ENCODE peak calls at places on chromosomes 16 and 17, in four cellular contexts. One of them, this sample, is unnamed.
A peak's percentile ranks its signal among the peaks of the same experiment; 100 is the strongest.

GRCh38 chr17:55304171-55304859 is 39.6 kb downstream of the HLF start:
- DNase-seq in NCI-H1436: no peak
- DNase-seq in ascending aorta: no peak
- DNase-seq in sciatic nerve: no peak
- DNase-seq in this sample: no peak

GRCh38 chr17:82832881-82833475 is 6.8 kb downstream of the ZNF750 start:
- DNase-seq in ascending aorta: no peak
- DNase-seq in sciatic nerve: no peak
- DNase-seq in NCI-H1436: no peak
- DNase-seq in this sample: no peak

GRCh38 chr17:48751172-48751571 is 22.6 kb upstream of the HOXB13 start:
- DNase-seq in sciatic nerve: no peak
- DNase-seq in NCI-H1436: no peak
- DNase-seq in ascending aorta: no peak
- DNase-seq in this sample: no peak

GRCh38 chr17:3773511-3773910 is 27.5 kb downstream of the ITGAE start:
- DNase-seq in ascending aorta: no peak
- DNase-seq in NCI-H1436: no peak
- DNase-seq in sciatic nerve: no peak
- DNase-seq in this sample: no peak

GRCh38 chr17:1035546-1036170 is 38.7 kb downstream of the TIMM22 start:
- DNase-seq in sciatic nerve: no peak
- DNase-seq in NCI-H1436: no peak
- DNase-seq in ascending aorta: no peak
- DNase-seq in this sample: no peak

GRCh38 chr17:73335591-73336503 is 24.0 kb upstream of the CDC42EP4 start:
- DNase-seq in NCI-H1436: no peak
- DNase-seq in ascending aorta: no peak
- DNase-seq in sciatic nerve: peak; percentile 53
- DNase-seq in this sample: no peak

GRCh38 chr16:19130852-19131808 is 17.4 kb downstream of the ITPRIPL2 start:
- DNase-seq in NCI-H1436: no peak
- DNase-seq in sciatic nerve: no peak
- DNase-seq in ascending aorta: no peak
- DNase-seq in this sample: no peak

GRCh38 chr17:57256708-57257112 is 387 bp downstream of the MSI2 start:
- DNase-seq in NCI-H1436: peak; percentile 40
- DNase-seq in sciatic nerve: no peak
- DNase-seq in ascending aorta: no peak
- DNase-seq in this sample: no peak

GRCh38 chr17:39576187-39576586 is 31.5 kb downstream of the NEUROD2 start:
- DNase-seq in NCI-H1436: peak; percentile 76
- DNase-seq in ascending aorta: no peak
- DNase-seq in sciatic nerve: no peak
- DNase-seq in this sample: no peak

GRCh38 chr17:31497431-31497830 is 106.0 kb downstream of the RAB11FIP4 start:
- DNase-seq in ascending aorta: no peak
- DNase-seq in sciatic nerve: no peak
- DNase-seq in NCI-H1436: no peak
- DNase-seq in this sample: no peak

GRCh38 chr17:82947051-82947991 is 107.5 kb upstream of the ZNF750 start:
- DNase-seq in NCI-H1436: no peak
- DNase-seq in ascending aorta: no peak
- DNase-seq in sciatic nerve: peak; percentile 55
- DNase-seq in this sample: no peak

GRCh38 chr17:74746922-74747321 is 1.5 kb upstream of the NHERF1 start:
- DNase-seq in ascending aorta: no peak
- DNase-seq in NCI-H1436: no peak
- DNase-seq in sciatic nerve: no peak
- DNase-seq in this sample: no peak

GRCh38 chr16:4923853-4924252 is 13.1 kb downstream of the PPL start:
- DNase-seq in sciatic nerve: no peak
- DNase-seq in ascending aorta: no peak
- DNase-seq in NCI-H1436: no peak
- DNase-seq in this sample: no peak

GRCh38 chr16:1486551-1487390 is 2.0 kb downstream of the PTX4 start:
- DNase-seq in ascending aorta: no peak
- DNase-seq in NCI-H1436: no peak
- DNase-seq in sciatic nerve: no peak
- DNase-seq in this sample: no peak

GRCh38 chr17:6269474-6269873 is 165.4 kb downstream of the AIPL1 start:
- DNase-seq in sciatic nerve: no peak
- DNase-seq in NCI-H1436: no peak
- DNase-seq in ascending aorta: no peak
- DNase-seq in this sample: no peak

GRCh38 chr17:74532115-74532514 is 840 bp upstream of the CD300LB start:
- DNase-seq in ascending aorta: no peak
- DNase-seq in sciatic nerve: peak; percentile 65
- DNase-seq in NCI-H1436: no peak
- DNase-seq in this sample: no peak

GRCh38 chr16:90008708-90009145 is 10.5 kb downstream of the DBNDD1 start:
- DNase-seq in sciatic nerve: no peak
- DNase-seq in ascending aorta: no peak
- DNase-seq in NCI-H1436: no peak
- DNase-seq in this sample: no peak

GRCh38 chr16:4407543-4408322 is 8.7 kb downstream of the CORO7 start:
- DNase-seq in ascending aorta: no peak
- DNase-seq in NCI-H1436: no peak
- DNase-seq in sciatic nerve: no peak
- DNase-seq in this sample: no peak

GRCh38 chr16:11597737-11598136 is 11.0 kb upstream of the LITAF start:
- DNase-seq in sciatic nerve: no peak
- DNase-seq in ascending aorta: no peak
- DNase-seq in NCI-H1436: no peak
- DNase-seq in this sample: no peak

GRCh38 chr17:78197147-78197830 is 10.1 kb downstream of the AFMID start:
- DNase-seq in NCI-H1436: no peak
- DNase-seq in sciatic nerve: no peak
- DNase-seq in ascending aorta: no peak
- DNase-seq in this sample: no peak

GRCh38 chr16:64356267-64356666 is 765.6 kb downstream of the CDH11 start:
- DNase-seq in ascending aorta: no peak
- DNase-seq in NCI-H1436: no peak
- DNase-seq in sciatic nerve: no peak
- DNase-seq in this sample: no peak

GRCh38 chr17:75853410-75853809 is 1.7 kb downstream of the WBP2 start:
- DNase-seq in sciatic nerve: no peak
- DNase-seq in ascending aorta: no peak
- DNase-seq in NCI-H1436: no peak
- DNase-seq in this sample: no peak

GRCh38 chr17:11803226-11803625 is 194.0 kb downstream of the ZNF18 start:
- DNase-seq in ascending aorta: no peak
- DNase-seq in NCI-H1436: no peak
- DNase-seq in sciatic nerve: no peak
- DNase-seq in this sample: no peak

GRCh38 chr16:27742333-27742732 is 192.4 kb downstream of the KATNIP start:
- DNase-seq in NCI-H1436: no peak
- DNase-seq in sciatic nerve: no peak
- DNase-seq in ascending aorta: no peak
- DNase-seq in this sample: no peak

GRCh38 chr17:8118769-8119574 is 658 bp upstream of the ALOXE3 start:
- DNase-seq in sciatic nerve: peak; percentile 92
- DNase-seq in ascending aorta: peak; percentile 63
- DNase-seq in NCI-H1436: peak; percentile 84
- DNase-seq in this sample: no peak

GRCh38 chr17:65323055-65323454 is 185.9 kb downstream of the RGS9 start:
- DNase-seq in NCI-H1436: no peak
- DNase-seq in sciatic nerve: no peak
- DNase-seq in ascending aorta: no peak
- DNase-seq in this sample: no peak

GRCh38 chr17:6699997-6700947 is 12.9 kb downstream of the SLC13A5 start:
- DNase-seq in NCI-H1436: no peak
- DNase-seq in sciatic nerve: peak; percentile 19
- DNase-seq in ascending aorta: no peak
- DNase-seq in this sample: no peak

GRCh38 chr17:51028176-51028863 is 92.3 kb downstream of the SPAG9 start:
- DNase-seq in sciatic nerve: no peak
- DNase-seq in ascending aorta: no peak
- DNase-seq in NCI-H1436: no peak
- DNase-seq in this sample: no peak

GRCh38 chr17:6306820-6307219 is 128.1 kb downstream of the AIPL1 start:
- DNase-seq in NCI-H1436: no peak
- DNase-seq in sciatic nerve: no peak
- DNase-seq in ascending aorta: no peak
- DNase-seq in this sample: no peak

GRCh38 chr17:14745122-14745521 is 444.2 kb downstream of the HS3ST3B1 start:
- DNase-seq in ascending aorta: no peak
- DNase-seq in NCI-H1436: no peak
- DNase-seq in sciatic nerve: no peak
- DNase-seq in this sample: no peak

GRCh38 chr16:22732959-22733358 is 81.0 kb upstream of the HS3ST2 start:
- DNase-seq in sciatic nerve: no peak
- DNase-seq in NCI-H1436: no peak
- DNase-seq in ascending aorta: no peak
- DNase-seq in this sample: no peak

GRCh38 chr16:74825016-74825415 is 50.4 kb upstream of the FA2H start:
- DNase-seq in sciatic nerve: no peak
- DNase-seq in NCI-H1436: no peak
- DNase-seq in ascending aorta: no peak
- DNase-seq in this sample: no peak

This sample was measured in esophagus squamous epithelium.